ENCODE peak calls at places on chromosomes 1 and 21, in five cellular contexts. D is H9, G is IMR-90, B is H1, W is mesenchymal stem cell. N is an unnamed sample. For H3K4me1, the result is how much of the 10 kb centered on the place peaks cover.

GRCh38 chr1:53525595-53525994 is 66.4 kb downstream of the DMRTB1 start:
- DNase-seq in D (peak), G (no peak), B (no peak), W (no peak), N (no peak)

GRCh38 chr1:153608089-153608672 is 4.8 kb downstream of the S100A16 start:
- DNase-seq in D (no peak), G (no peak), B (no peak), W (no peak), N (no peak)

GRCh38 chr1:109113787-109114568 is at the start of gene ELAPOR1:
- DNase-seq in D (peak), G (peak), B (peak), W (no peak), N (peak)

GRCh38 chr1:70910013-70910412 is 137.6 kb downstream of the PTGER3 start:
- DNase-seq in D (no peak), G (no peak), B (no peak), W (no peak), N (no peak)

GRCh38 chr1:243738020-243738419 is 112.0 kb downstream of the AKT3 start:
- DNase-seq in D (no peak), G (no peak), B (no peak), W (no peak), N (no peak)

GRCh38 chr21:37848721-37849490 is 67.4 kb downstream of the KCNJ6 start:
- DNase-seq in D (no peak), G (no peak), B (no peak), W (peak), N (no peak)

GRCh38 chr1:37714689-37715088 is 22.4 kb downstream of the CDCA8 start:
- DNase-seq in D (no peak), G (no peak), B (no peak), W (no peak), N (no peak)

GRCh38 chr1:104648269-104648691 is 898.6 kb downstream of the AMY1C start:
- DNase-seq in D (no peak), G (no peak), B (no peak), W (peak), N (peak)

GRCh38 chr1:227902641-227902990 is 45.1 kb downstream of the WNT9A start:
- DNase-seq in D (no peak), G (no peak), B (no peak), W (no peak), N (no peak)

GRCh38 chr1:205670611-205671430 is 9.5 kb downstream of the SLC45A3 start:
- DNase-seq in D (no peak), G (no peak), B (peak), W (no peak), N (peak)

GRCh38 chr1:201590474-201590873 is 51.5 kb downstream of the NAV1 start:
- DNase-seq in D (no peak), G (no peak), B (no peak), W (no peak), N (no peak)

DNA sequence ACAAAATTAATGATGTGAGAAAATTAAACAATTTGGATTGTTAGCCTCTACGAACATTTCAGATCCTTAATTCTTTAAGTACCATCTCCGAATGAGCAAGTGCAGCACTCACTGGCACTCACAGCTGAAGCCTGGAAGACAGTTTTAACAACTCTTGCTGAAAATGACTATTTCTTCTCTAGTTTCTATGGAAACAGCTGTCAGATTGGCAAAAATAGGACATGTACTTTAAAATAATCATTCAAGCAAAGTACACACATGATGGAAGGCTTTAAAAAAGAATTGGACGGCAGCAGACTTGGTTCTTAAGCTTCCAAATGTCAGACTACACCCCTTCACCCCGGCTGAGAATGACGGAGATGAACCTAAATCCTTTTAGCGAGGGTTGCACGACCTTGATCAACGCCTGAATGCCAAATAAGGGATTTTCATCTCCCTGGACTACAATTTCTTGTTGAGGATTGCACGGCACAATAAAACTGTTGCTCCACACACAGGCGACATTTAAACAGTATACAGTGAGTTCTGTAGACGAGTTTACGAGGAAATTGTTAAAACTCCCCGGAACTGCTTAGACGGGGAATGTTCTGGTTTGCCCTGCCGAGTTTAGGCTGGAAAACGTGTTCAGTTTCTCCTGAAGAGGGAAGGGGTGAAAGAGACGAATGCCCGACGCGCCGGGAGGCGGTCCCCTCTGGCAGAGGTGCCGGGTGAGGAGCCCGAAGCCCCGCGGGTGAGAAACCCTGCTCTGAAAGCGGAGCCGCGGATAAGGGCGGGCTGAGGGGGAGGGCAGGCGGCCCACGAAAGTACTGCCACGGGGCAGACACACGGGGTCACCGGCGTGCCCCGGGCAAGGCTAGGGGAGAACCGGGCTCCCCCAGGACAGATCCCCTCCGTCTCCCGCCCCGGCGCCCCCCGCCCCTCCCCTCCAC is 671 bp downstream of the OMA1 start:
- DNase-seq in D (peak), G (peak), B (peak), W (peak), N (peak)
- H3K18ac ChIP-seq in D (peak), G (peak), B (no peak), W (peak), N (peak)

GRCh38 chr1:61280457-61280856 is 198.1 kb downstream of the NFIA start:
- DNase-seq in D (no peak), G (no peak), B (no peak), W (no peak), N (no peak)

GRCh38 chr1:61279570-61279969 is 197.2 kb downstream of the NFIA start:
- DNase-seq in D (no peak), G (no peak), B (no peak), W (no peak), N (no peak)

GRCh38 chr1:61278966-61279365 is 196.6 kb downstream of the NFIA start:
- DNase-seq in D (no peak), G (no peak), B (no peak), W (no peak), N (no peak)

GRCh38 chr1:61274979-61275378 is 192.6 kb downstream of the NFIA start:
- DNase-seq in D (no peak), G (no peak), B (no peak), W (no peak), N (no peak)

GRCh38 chr1:61277129-61277801 is 194.9 kb downstream of the NFIA start:
- DNase-seq in D (no peak), G (no peak), B (no peak), W (no peak), N (no peak)
- H3K4me1 ChIP-seq in D (under half), G (under half), B (under half), W (under half), N (under half)

DNA sequence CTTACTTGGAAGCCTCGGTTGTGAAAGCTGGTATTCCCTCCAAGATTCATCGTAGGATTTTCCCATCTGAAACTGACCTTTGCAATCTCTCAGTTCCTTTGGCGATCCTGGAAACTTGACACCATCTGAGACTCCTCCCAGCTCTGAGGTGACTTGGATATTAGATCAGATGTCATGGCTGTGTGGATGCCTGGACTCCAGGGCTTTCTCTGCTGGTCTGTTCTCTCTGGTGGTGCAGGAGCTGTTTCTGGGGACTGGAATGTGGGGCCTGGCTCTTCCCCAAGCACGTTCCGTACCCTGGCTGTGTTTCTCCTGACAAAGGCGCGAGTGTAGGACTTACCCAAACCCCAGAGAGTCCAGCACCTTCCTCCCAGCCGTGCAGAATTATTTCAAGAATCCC is 252.2 kb downstream of the RPS6KC1 start:
- DNase-seq in D (peak), G (peak), B (no peak), W (no peak), N (no peak)
- H4K8ac ChIP-seq in D (no peak), G (no peak), B (peak), W (no peak), N (no peak)

GRCh38 chr1:41799205-41799604 is 119.5 kb downstream of the HIVEP3 start:
- DNase-seq in D (no peak), G (no peak), B (no peak), W (no peak), N (no peak)
- H3K18ac ChIP-seq in D (no peak), G (no peak), B (no peak), W (no peak), N (no peak)

GRCh38 chr1:170410391-170411146 is 121.4 kb upstream of the GORAB start:
- DNase-seq in D (no peak), G (peak), B (no peak), W (peak), N (no peak)
- H3K4me1 ChIP-seq in D (under half), G (under half), B (under half), W (under half), N (under half)

DNA sequence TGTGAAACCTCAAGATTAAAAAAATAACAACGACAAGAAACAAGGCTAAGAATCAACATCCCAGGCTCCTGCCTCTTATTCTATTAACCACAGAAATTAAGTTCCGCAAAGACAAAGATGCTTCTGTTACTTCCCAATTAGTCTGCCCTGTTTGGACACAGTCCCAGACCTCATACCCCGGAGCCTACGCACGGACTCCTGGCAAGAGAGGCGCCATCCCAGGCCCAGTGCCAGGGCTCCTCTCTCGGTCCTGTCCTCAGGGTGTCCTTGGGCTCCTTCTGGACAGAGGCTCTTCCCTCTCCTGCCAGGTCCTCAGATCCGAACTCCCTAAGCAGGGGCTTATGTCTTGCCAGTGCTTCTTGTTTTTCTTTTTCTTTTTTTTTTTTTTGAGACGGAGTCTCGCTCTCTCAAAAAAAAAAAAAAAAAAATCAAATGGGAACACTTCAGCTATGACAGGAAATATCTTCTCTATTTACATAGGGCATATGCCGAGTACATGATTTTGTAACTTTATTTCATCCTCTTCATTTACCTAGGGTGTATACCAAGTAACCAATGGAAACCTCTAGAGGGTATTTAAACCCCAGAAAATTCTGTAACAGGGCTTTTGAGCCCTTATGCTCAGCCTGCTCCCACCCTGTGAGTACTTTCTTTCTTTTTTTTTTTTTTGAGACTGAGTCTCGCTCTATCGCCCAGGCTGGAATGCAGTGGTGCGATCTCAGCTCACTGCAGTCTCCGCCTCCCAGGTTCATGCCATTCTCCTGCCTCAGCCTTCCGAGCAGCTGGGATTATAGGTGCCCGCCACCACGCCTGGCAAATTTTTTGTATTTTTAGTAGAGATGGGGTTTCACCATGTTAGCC is 11.7 kb upstream of the ENO1 start:
- DNase-seq in D (no peak), G (peak), B (no peak), W (peak), N (no peak)
- H4K8ac ChIP-seq in D (no peak), G (no peak), B (no peak), W (peak), N (no peak)

DNA sequence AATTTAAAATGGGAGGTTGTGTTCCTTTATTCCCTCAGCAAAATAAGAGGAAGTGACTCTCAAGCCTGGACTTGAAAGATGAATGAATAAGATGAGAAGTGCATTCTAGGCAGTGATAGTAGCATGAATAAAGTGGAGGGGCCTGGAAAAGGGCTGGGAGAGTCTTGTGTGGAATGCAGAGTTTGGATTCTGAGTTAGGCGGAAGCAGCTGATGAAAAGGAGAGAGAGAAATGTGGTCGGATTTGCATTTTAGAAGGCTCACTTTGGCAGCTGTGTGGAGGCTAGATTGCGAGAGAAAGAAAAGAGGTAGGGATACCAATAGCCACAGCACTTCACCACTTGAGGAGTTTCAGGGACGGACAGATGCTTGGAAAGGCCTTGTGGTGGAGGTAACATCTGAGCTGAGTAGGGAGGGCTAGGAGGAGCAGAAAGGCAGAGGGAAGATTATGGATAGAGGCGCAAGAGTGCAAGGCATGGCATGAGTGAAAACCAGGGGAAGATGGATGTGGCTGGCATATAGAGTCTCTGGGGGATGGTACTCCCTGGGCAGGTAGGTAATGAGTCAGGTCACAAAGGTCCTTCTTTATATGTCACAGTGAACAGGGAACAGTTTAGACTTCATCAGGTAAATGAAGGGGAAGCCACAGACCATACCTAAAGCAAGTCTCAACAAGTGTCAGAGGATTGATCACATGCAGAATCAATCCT is 59.6 kb downstream of the ST3GAL3 start:
- DNase-seq in D (peak), G (peak), B (peak), W (no peak), N (no peak)
- H3K18ac ChIP-seq in D (peak), G (no peak), B (peak), W (no peak), N (peak)

DNA sequence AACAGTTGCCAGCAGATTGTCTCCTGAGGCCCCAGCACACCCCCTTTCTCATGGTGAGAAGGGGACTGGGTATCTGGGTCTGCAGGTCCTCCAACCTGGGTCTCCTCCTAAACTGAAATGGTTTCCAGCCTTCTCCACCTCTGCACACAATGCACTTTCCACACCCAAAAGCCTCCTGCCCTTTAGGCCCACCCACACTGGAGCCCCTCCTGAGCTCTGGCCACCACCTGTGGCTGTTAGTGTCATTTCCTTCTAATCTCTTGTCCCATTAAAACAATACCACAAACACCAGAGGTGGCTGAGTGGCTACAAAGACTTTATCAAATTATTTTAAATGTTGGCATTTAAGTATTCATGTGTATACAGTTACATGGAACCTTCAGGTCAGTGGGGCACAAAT is 11.5 kb downstream of the GPR3 start:
- DNase-seq in D (no peak), G (no peak), B (no peak), W (no peak), N (no peak)
- H3K4me1 ChIP-seq in D (under half), G (under half), B (under half), W (half or more), N (under half)